ENCODE peak calls at places on chromosome 20, in nine cellular contexts. K is HCT116, O is mucosa of descending colon, A is aorta, V is astrocyte, F is endodermal cell, Q is body of pancreas, P is mesenchymal stem cell, T is spleen. Z is an unnamed sample. For H3K9me3, the result is how much of the 10 kb centered on the place peaks cover.

GRCh38 chr20:40331699-40332098 is 357.3 kb downstream of the MAFB start:
- DNase-seq in K (no peak), F (no peak), T (peak), Q (no peak), P (no peak), V (no peak), A (no peak), O (peak), Z (no peak)

GRCh38 chr20:46699651-46700359 is 9.6 kb upstream of the SLC2A10 start:
- DNase-seq in P (peak), V (no peak), T (no peak), F (peak), O (no peak), Q (no peak), A (no peak), K (no peak), Z (no peak)

GRCh38 chr20:62366370-62367135 is 559 bp downstream of the LAMA5 start:
- DNase-seq in Q (no peak), K (no peak), A (peak), V (no peak), P (no peak), O (no peak), F (peak), T (no peak), Z (no peak)

GRCh38 chr20:10213526-10213925 is 5.1 kb upstream of the SNAP25 start:
- DNase-seq in O (no peak), F (no peak), A (no peak), K (no peak), P (no peak), V (no peak), T (no peak), Q (no peak), Z (no peak)

GRCh38 chr20:46562373-46563169 is 12.1 kb upstream of the OCSTAMP start:
- DNase-seq in A (no peak), Q (peak), K (peak), P (peak), V (peak), T (no peak), F (peak), O (peak), Z (peak)

GRCh38 chr20:36941403-36941835 is 10.1 kb downstream of the SAMHD1 start:
- DNase-seq in F (no peak), T (no peak), V (no peak), P (no peak), Q (peak), A (no peak), O (no peak), K (no peak), Z (no peak)

GRCh38 chr20:52649727-52650126 is 322.4 kb upstream of the TSHZ2 start:
- DNase-seq in T (no peak), F (no peak), P (no peak), K (no peak), O (no peak), V (no peak), A (no peak), Q (no peak), Z (no peak)

GRCh38 chr20:62009869-62010445 is 55.7 kb downstream of the TAF4 start:
- DNase-seq in Q (no peak), P (no peak), V (no peak), O (no peak), F (no peak), K (no peak), T (no peak), A (no peak), Z (no peak)

GRCh38 chr20:34516874-34517542 is 786 bp downstream of the DYNLRB1 start:
- DNase-seq in T (peak), V (no peak), Q (no peak), A (peak), K (no peak), O (peak), F (no peak), P (peak), Z (no peak)

GRCh38 chr20:14860410-14860814 is 523.0 kb upstream of the FLRT3 start:
- DNase-seq in A (no peak), P (no peak), F (peak), V (no peak), O (no peak), Q (no peak), T (no peak), K (no peak), Z (no peak)

GRCh38 chr20:10654630-10655029 is 19.2 kb downstream of the JAG1 start:
- DNase-seq in P (no peak), V (no peak), K (no peak), A (peak), F (peak), Q (peak), O (peak), T (no peak), Z (no peak)

GRCh38 chr20:23652371-23652770 is 14.6 kb upstream of the CST3 start:
- DNase-seq in P (no peak), V (no peak), K (no peak), F (no peak), Q (no peak), T (no peak), A (no peak), O (no peak), Z (no peak)

GRCh38 chr20:63106108-63106764 is 99.5 kb upstream of the BHLHE23 start:
- DNase-seq in F (no peak), P (no peak), O (peak), Q (peak), K (no peak), V (no peak), T (peak), A (peak), Z (no peak)

GRCh38 chr20:32091888-32092346 is 17.6 kb upstream of the TM9SF4 start:
- DNase-seq in O (peak), P (peak), Q (peak), A (peak), F (peak), T (peak), K (peak), V (peak), Z (peak)

GRCh38 chr20:33169176-33169794 is 1.3 kb downstream of the BPIFA2 start:
- DNase-seq in V (no peak), P (no peak), F (peak), T (no peak), O (no peak), Q (no peak), K (no peak), A (no peak), Z (no peak)

GRCh38 chr20:6718660-6719059 is 48.8 kb upstream of the BMP2 start:
- DNase-seq in O (no peak), Q (no peak), K (no peak), A (no peak), F (no peak), V (no peak), T (no peak), P (peak), Z (no peak)

GRCh38 chr20:23634985-23635767 is 2.6 kb downstream of the CST3 start:
- DNase-seq in V (no peak), P (no peak), O (no peak), F (no peak), T (no peak), A (no peak), K (no peak), Q (no peak), Z (no peak)

GRCh38 chr20:62426678-62427077 is 661 bp downstream of the RBBP8NL start:
- DNase-seq in T (no peak), Q (peak), P (no peak), K (no peak), O (peak), A (no peak), F (peak), V (no peak), Z (no peak)

GRCh38 chr20:58432190-58432954 is 43.3 kb downstream of the VAPB start:
- DNase-seq in A (no peak), O (no peak), T (no peak), F (no peak), V (no peak), K (no peak), Q (no peak), P (peak), Z (no peak)

GRCh38 chr20:18431206-18431605 is 35.6 kb downstream of the DZANK1 start:
- DNase-seq in K (no peak), O (no peak), A (no peak), Q (no peak), P (no peak), F (peak), T (no peak), V (no peak), Z (no peak)

GRCh38 chr20:33024609-33025317 is 6.7 kb upstream of the BPIFB6 start:
- DNase-seq in T (no peak), V (no peak), O (no peak), Q (no peak), K (no peak), F (no peak), A (no peak), P (no peak), Z (no peak)

GRCh38 chr20:10217517-10218410 is 866 bp upstream of the SNAP25 start:
- DNase-seq in O (no peak), A (peak), P (peak), Q (no peak), T (no peak), V (peak), F (peak), K (no peak), Z (no peak)

GRCh38 chr20:58150772-58151171 is 77.7 kb downstream of the ANKRD60 start:
- DNase-seq in O (peak), K (no peak), A (peak), Q (peak), P (no peak), T (no peak), V (no peak), F (peak), Z (no peak)

GRCh38 chr20:11982289-11982957 is 64.7 kb downstream of the BTBD3 start:
- DNase-seq in K (no peak), P (no peak), V (no peak), Q (peak), A (no peak), T (no peak), F (no peak), O (no peak), Z (no peak)

GRCh38 chr20:43536817-43537440 is 21.9 kb upstream of the SGK2 start:
- DNase-seq in O (no peak), P (no peak), V (no peak), F (no peak), K (no peak), Q (no peak), T (no peak), A (no peak), Z (no peak)

GRCh38 chr20:46545077-46545826 is 5.2 kb downstream of the OCSTAMP start:
- DNase-seq in A (no peak), P (no peak), F (no peak), K (no peak), V (no peak), T (no peak), O (no peak), Q (no peak), Z (no peak)

GRCh38 chr20:23272176-23273029 is 78.2 kb upstream of the NXT1 start:
- DNase-seq in F (no peak), A (no peak), T (peak), Q (no peak), P (no peak), O (no peak), V (no peak), K (no peak), Z (no peak)

GRCh38 chr20:63096681-63097335 is 90.0 kb upstream of the BHLHE23 start:
- DNase-seq in P (no peak), A (peak), V (no peak), F (peak), K (no peak), Q (no peak), O (peak), T (peak), Z (no peak)

GRCh38 chr20:36666181-36666740 is 20.3 kb upstream of the SLA2 start:
- DNase-seq in T (no peak), F (no peak), Q (no peak), A (no peak), K (no peak), V (no peak), P (peak), O (no peak), Z (no peak)

GRCh38 chr20:8398289-8399051 is 266.4 kb downstream of the PLCB1 start:
- DNase-seq in T (no peak), F (no peak), O (no peak), V (no peak), Q (no peak), K (no peak), A (no peak), P (no peak), Z (no peak)

GRCh38 chr20:24425523-24425922 is 43.9 kb upstream of the SYNDIG1 start:
- DNase-seq in Q (no peak), T (no peak), K (no peak), P (no peak), O (no peak), F (no peak), V (no peak), A (no peak), Z (no peak)

GRCh38 chr20:44208165-44208564 is 2.4 kb downstream of the OSER1 start:
- DNase-seq in O (no peak), K (no peak), F (no peak), T (no peak), V (no peak), A (no peak), Q (no peak), P (no peak), Z (no peak)

GRCh38 chr20:1326031-1326930 is 2.7 kb downstream of the SDCBP2 start:
- DNase-seq in O (peak), K (no peak), V (no peak), Q (peak), F (peak), T (peak), P (peak), A (no peak), Z (no peak)

GRCh38 chr20:1478566-1478965 is 11.9 kb upstream of the NSFL1C start:
- DNase-seq in P (no peak), F (no peak), K (peak), O (no peak), Q (no peak), V (peak), A (no peak), T (no peak), Z (no peak)

GRCh38 chr20:59690101-59690500 is 85.8 kb downstream of the PHACTR3 start:
- DNase-seq in Q (no peak), V (no peak), O (no peak), F (no peak), K (no peak), A (no peak), T (no peak), P (no peak), Z (no peak)

GRCh38 chr20:59692139-59692538 is 87.8 kb downstream of the PHACTR3 start:
- DNase-seq in A (no peak), T (no peak), K (no peak), P (no peak), O (no peak), Q (no peak), F (no peak), V (no peak), Z (no peak)

GRCh38 chr20:59690976-59691375 is 86.6 kb downstream of the PHACTR3 start:
- DNase-seq in F (no peak), Q (no peak), T (no peak), P (no peak), O (no peak), V (no peak), A (no peak), K (no peak), Z (no peak)

GRCh38 chr20:59686404-59687346 is 82.3 kb downstream of the PHACTR3 start:
- DNase-seq in O (no peak), Q (no peak), K (no peak), V (no peak), F (no peak), A (no peak), P (no peak), T (no peak), Z (no peak)

DNA sequence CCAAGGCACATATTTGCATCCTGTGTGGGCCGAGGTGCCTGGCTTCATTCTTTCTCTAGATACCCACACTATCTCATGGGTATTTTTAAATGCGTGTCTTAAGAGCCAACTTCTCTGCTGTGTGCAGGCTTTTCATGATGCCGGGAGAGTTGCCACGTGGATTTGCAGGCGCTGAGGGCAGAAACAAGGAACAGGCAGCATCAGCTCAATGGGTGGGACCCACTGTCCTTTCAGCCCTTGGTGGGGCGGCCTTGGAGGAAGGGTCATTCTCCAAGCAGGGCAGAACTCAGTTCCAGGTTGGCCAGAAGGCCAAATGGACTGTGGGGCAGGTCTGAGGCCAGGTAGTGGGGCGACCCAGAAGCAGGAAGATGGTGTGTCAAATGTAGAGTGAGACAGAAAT is 84.7 kb downstream of the PHACTR3 start:
- DNase-seq in T (no peak), K (no peak), A (no peak), F (no peak), V (no peak), Q (no peak), P (no peak), O (no peak), Z (no peak)
- H3K9me3 ChIP-seq in T (under half), K (under half), A (under half), F (half or more), V (under half), Q (under half), P (under half), O (under half), Z (under half)

GRCh38 chr20:59644371-59644939 is 40.1 kb downstream of the PHACTR3 start:
- DNase-seq in Q (no peak), V (no peak), O (no peak), K (no peak), T (peak), F (no peak), P (no peak), A (peak), Z (no peak)
- H3K9me3 ChIP-seq in Q (under half), V (under half), O (under half), K (under half), T (under half), F (under half), P (under half), A (under half), Z (under half)

DNA sequence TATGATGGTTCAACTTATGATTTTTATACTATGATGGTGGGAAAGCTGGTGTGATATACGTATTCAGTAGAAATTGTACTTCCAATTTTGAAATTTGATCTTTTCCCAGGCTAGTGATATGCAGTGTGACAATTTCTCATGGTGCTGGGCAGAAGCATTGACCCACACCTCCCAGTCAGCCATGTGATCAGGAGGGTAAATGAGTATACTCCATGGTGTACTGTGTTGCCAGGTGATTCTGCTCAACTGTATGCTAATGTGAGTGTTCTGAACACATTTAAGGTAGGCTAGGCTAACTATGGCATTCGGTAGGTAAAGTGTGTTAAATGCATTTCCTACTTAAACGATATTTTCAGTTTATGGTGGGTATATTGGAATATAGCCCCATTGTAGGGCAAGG is 19.1 kb downstream of the PTPRA start:
- DNase-seq in Q (no peak), F (no peak), A (no peak), K (no peak), T (no peak), O (no peak), P (no peak), V (no peak), Z (no peak)
- H3K9me3 ChIP-seq in Q (under half), F (under half), A (under half), K (under half), T (under half), O (under half), P (under half), V (under half), Z (under half)

DNA sequence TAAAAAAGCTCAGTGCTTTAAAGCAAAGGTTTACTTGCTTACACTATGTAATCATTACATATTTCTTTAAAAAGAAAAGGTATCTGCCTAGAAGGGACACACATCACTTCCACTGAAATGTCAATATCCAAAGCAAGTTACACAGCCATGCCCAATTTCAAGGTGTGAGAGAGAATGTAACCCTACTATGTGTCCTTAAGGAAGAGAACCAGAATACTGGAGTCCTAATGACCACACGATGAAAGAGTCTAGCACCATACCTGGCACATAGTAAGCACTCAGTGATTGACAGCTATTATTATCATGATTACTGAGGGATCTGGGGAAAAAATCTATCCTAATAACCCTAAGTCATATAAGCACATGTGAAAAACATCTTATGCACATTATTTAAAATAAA is 10.4 kb downstream of the CHD6 start:
- DNase-seq in A (no peak), T (no peak), Q (no peak), F (no peak), O (no peak), K (no peak), P (no peak), V (no peak), Z (no peak)
- H3K9me3 ChIP-seq in A (under half), T (under half), Q (under half), F (under half), O (under half), K (under half), P (under half), V (under half), Z (under half)

GRCh38 chr20:45515147-45515913 is at the start of gene SPINT3:
- DNase-seq in V (no peak), Q (no peak), A (no peak), K (no peak), T (no peak), P (no peak), O (no peak), F (peak), Z (no peak)
- H3K9me3 ChIP-seq in V (under half), Q (under half), A (under half), K (under half), T (under half), P (under half), O (under half), F (under half), Z (under half)

GRCh38 chr20:30485331-30486102 is 771.9 kb upstream of the DEFB115 start:
- DNase-seq in K (no peak), T (peak), Q (no peak), F (peak), V (no peak), A (peak), O (no peak), P (no peak), Z (no peak)
- H3K9me3 ChIP-seq in K (under half), T (under half), Q (under half), F (under half), V (under half), A (under half), O (half or more), P (under half), Z (under half)

DNA sequence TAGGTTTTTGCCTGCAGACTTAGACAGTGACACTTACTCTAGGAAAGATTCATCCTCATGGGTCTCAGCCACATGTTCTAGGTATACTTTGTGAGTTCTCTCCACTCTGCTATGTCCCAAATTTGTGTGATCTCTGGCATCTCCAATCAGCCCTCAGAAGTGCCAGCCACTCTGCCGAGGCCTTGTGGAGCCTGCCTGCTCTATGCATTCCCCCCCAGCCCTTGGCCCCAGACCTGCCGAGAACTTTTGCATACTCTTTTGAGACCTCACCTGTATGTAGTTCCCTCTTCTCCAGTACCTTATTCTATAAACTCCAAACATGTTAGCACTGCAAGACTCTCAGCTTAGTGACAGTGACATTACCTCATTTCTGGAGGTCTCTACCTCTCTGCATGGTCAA is 2170.5 kb upstream of the DEFB115 start:
- DNase-seq in A (no peak), T (peak), V (no peak), F (no peak), K (no peak), O (no peak), P (no peak), Q (no peak), Z (no peak)
- H3K9me3 ChIP-seq in A (under half), T (under half), V (under half), F (half or more), K (under half), O (under half), P (under half), Q (under half), Z (under half)

GRCh38 chr20:59772931-59773913 is 160.2 kb downstream of the SYCP2 start:
- DNase-seq in O (peak), T (no peak), P (no peak), F (peak), Q (no peak), A (peak), V (no peak), K (no peak), Z (no peak)
- H3K9me3 ChIP-seq in O (under half), T (under half), P (under half), F (under half), Q (under half), A (under half), V (under half), K (under half), Z (under half)

GRCh38 chr20:59728722-59729430 is 124.5 kb downstream of the PHACTR3 start:
- DNase-seq in T (no peak), F (no peak), K (no peak), V (no peak), O (no peak), Q (no peak), A (no peak), P (no peak), Z (no peak)

GRCh38 chr20:59724457-59725366 is 120.4 kb downstream of the PHACTR3 start:
- DNase-seq in O (no peak), Q (no peak), K (no peak), V (no peak), P (no peak), T (no peak), A (no peak), F (peak), Z (no peak)

GRCh38 chr20:59723607-59724456 is 119.5 kb downstream of the PHACTR3 start:
- DNase-seq in O (no peak), T (no peak), A (no peak), P (no peak), F (peak), V (no peak), Q (no peak), K (no peak), Z (no peak)

GRCh38 chr20:59725476-59726119 is 121.3 kb downstream of the PHACTR3 start:
- DNase-seq in K (no peak), Q (no peak), P (no peak), V (no peak), O (no peak), T (no peak), A (no peak), F (peak), Z (no peak)

GRCh38 chr20:59726196-59726595 is 121.9 kb downstream of the PHACTR3 start:
- DNase-seq in O (no peak), F (no peak), Q (no peak), P (no peak), A (no peak), K (no peak), T (no peak), V (no peak), Z (no peak)
- H3K9me3 ChIP-seq in O (under half), F (under half), Q (under half), P (under half), A (under half), K (under half), T (under half), V (under half), Z (under half)

Z was measured in T-helper 17 cell.